ENCODE peak calls at places on chromosomes 7 and 10, in six cellular contexts. N, G, B, Z, I and Q are unnamed samples.

GRCh38 chr10:50417486-50417905 is 166.2 kb upstream of the ASAH2 start:
- DNase-seq in N (no peak), G (peak; percentile 56), B (no peak), Z (no peak), I (no peak), Q (no peak)

GRCh38 chr7:121027761-121028681 is 39.5 kb downstream of the CPED1 start:
- DNase-seq in N (no peak), G (no peak), B (no peak), Z (no peak), I (no peak), Q (no peak)

GRCh38 chr7:158432369-158433270 is 155.0 kb downstream of the PTPRN2 start:
- DNase-seq in N (peak; percentile 90), G (no peak), B (no peak), Z (no peak), I (no peak), Q (no peak)

GRCh38 chr10:97724341-97724941 is 10.9 kb downstream of the MARVELD1 start:
- DNase-seq in N (no peak), G (no peak), B (no peak), Z (no peak), I (no peak), Q (no peak)

GRCh38 chr10:546971-547590 is 142.4 kb downstream of the DIP2C start:
- DNase-seq in N (peak; percentile 81), G (no peak), B (no peak), Z (no peak), I (no peak), Q (no peak)

GRCh38 chr7:20260219-20260618 is 43.0 kb upstream of the MACC1 start:
- DNase-seq in N (no peak), G (no peak), B (no peak), Z (no peak), I (no peak), Q (no peak)

GRCh38 chr7:149300751-149301150 is 38.8 kb downstream of the ZNF783 start:
- DNase-seq in N (no peak), G (no peak), B (no peak), Z (no peak), I (no peak), Q (no peak)

GRCh38 chr7:69603937-69604494 is 5.7 kb downstream of the AUTS2 start:
- DNase-seq in N (no peak), G (peak; percentile 31), B (no peak), Z (no peak), I (no peak), Q (no peak)

GRCh38 chr10:79088176-79088575 is 19.4 kb downstream of the ZMIZ1 start:
- DNase-seq in N (no peak), G (no peak), B (peak; percentile 91), Z (no peak), I (no peak), Q (no peak)

GRCh38 chr10:60099998-60100747 is 193.8 kb upstream of the CCDC6 start:
- DNase-seq in N (peak; percentile 88), G (peak; percentile 38), B (no peak), Z (no peak), I (no peak), Q (no peak)

GRCh38 chr10:43619368-43619767 is 13.1 kb downstream of the ZNF485 start:
- DNase-seq in N (no peak), G (no peak), B (no peak), Z (no peak), I (no peak), Q (no peak)

GRCh38 chr10:43622022-43622421 is 15.8 kb downstream of the ZNF485 start:
- DNase-seq in N (no peak), G (no peak), B (no peak), Z (no peak), I (no peak), Q (no peak)

GRCh38 chr10:43616697-43617370 is 10.6 kb downstream of the ZNF485 start:
- DNase-seq in N (no peak), G (no peak), B (no peak), Z (no peak), I (no peak), Q (no peak)
- H3K9me3 ChIP-seq in N (peaks cover 42% of the 10 kb centered on the region), G (peaks cover 50% of the 10 kb centered on the region), B (no peaks in the 10 kb centered on the region), Z (peaks cover 20% of the 10 kb centered on the region), I (peaks cover 17% of the 10 kb centered on the region), Q (peaks cover 16% of the 10 kb centered on the region)

DNA sequence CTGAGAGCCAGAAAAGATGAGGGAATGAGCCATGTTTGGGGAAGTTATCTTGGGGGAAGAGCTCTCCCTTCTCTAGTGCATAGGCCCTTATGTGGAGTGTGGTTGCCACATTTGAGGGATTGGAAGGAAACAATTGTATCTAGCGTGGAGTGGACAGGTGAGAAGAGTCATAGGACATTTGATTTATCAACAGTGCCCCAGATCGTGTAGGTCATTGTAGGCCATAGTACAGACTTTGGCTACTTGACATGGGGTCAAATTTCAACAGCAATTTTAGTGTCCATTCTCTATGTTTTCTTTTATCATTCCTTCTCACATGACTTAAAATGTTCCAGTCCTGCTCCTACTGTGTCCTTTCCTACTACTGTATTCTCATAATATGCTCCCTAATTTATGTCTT is 1182.8 kb downstream of the SORCS1 start:
- DNase-seq in N (no peak), G (no peak), B (no peak), Z (no peak), I (no peak), Q (no peak)
- H3K9me3 ChIP-seq in N (no peaks in the 10 kb centered on the region), G (no peaks in the 10 kb centered on the region), B (no peaks in the 10 kb centered on the region), Z (no peaks in the 10 kb centered on the region), I (no peaks in the 10 kb centered on the region), Q (no peaks in the 10 kb centered on the region)

DNA sequence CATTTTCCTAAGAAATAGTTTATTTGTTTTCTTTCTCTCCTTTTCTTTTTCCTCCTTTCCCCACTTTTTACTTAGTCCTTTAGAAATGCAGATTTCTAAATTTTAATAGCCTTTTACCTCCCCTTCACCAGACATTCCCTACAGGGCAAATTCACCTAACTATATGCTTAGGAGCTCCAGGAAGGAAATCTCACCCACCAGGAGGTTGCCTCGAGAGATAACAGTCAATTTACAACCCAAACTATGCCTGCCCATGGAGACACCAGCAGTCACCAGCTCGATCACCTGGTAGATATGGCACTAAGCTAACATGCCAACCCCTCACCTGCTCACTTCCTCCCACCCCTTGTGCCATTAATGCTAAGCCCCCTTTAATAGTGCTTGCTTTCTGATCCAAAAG is 25.2 kb upstream of the CREB3L2 start:
- DNase-seq in N (no peak), G (no peak), B (no peak), Z (no peak), I (no peak), Q (no peak)
- H3K9me3 ChIP-seq in N (no peaks in the 10 kb centered on the region), G (no peaks in the 10 kb centered on the region), B (no peaks in the 10 kb centered on the region), Z (no peaks in the 10 kb centered on the region), I (no peaks in the 10 kb centered on the region), Q (no peaks in the 10 kb centered on the region)

GRCh38 chr7:156379242-156380070 is 261.1 kb upstream of the RNF32 start:
- DNase-seq in N (no peak), G (no peak), B (no peak), Z (no peak), I (no peak), Q (no peak)
- H3K9me3 ChIP-seq in N (no peaks in the 10 kb centered on the region), G (no peaks in the 10 kb centered on the region), B (no peaks in the 10 kb centered on the region), Z (no peaks in the 10 kb centered on the region), I (no peaks in the 10 kb centered on the region), Q (no peaks in the 10 kb centered on the region)

DNA sequence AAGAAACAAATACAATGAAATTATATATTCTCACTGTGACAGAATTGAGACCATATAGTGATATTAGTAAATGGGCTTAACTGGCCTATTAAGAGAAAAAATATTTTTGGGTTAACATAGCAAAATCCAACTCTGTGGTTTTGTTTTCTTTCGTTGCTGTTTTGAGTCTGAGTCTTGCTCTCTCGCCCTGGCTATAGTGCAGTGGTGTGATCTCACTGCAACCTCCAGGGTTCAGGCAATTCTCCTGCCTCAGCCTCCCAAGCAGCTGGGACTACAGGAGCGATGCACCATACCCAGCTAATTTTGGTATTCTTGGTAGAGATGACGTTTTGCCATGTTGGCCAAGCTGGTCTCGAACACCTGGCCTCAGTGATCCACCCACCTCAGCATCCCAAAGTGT is 15.3 kb downstream of the TRIM24 start:
- DNase-seq in N (no peak), G (no peak), B (no peak), Z (no peak), I (no peak), Q (no peak)
- H3K9me3 ChIP-seq in N (no peaks in the 10 kb centered on the region), G (no peaks in the 10 kb centered on the region), B (no peaks in the 10 kb centered on the region), Z (no peaks in the 10 kb centered on the region), I (no peaks in the 10 kb centered on the region), Q (no peaks in the 10 kb centered on the region)